ENCODE peak calls at places on chromosomes 3 and 15, in six cellular contexts. D is endodermal cell; W is PC-3; B is adrenal gland; H is neural progenitor cell; P is CD8-positive, alpha-beta memory T cell. O is an unnamed sample. For H3K9me3, the result is how much of the 10 kb centered on the place peaks cover.

GRCh38 chr3:131708216-131708615 is 205.4 kb upstream of the MRPL3 start:
- DNase-seq in P (no peak), B (no peak), D (no peak), H (no peak), W (peak), O (no peak)

GRCh38 chr3:82942041-82942440 is 1180.6 kb upstream of the GBE1 start:
- DNase-seq in B (no peak), P (no peak), W (no peak), D (no peak), H (no peak), O (no peak)

GRCh38 chr15:83747050-83747717 is 93.3 kb downstream of the ADAMTSL3 start:
- DNase-seq in D (peak), P (no peak), B (no peak), W (peak), H (peak), O (no peak)

GRCh38 chr15:66663664-66664063 is 38.4 kb upstream of the SMAD6 start:
- DNase-seq in P (no peak), B (no peak), H (no peak), W (no peak), D (no peak), O (no peak)

GRCh38 chr3:73188707-73189106 is 127.2 kb downstream of the EBLN2 start:
- DNase-seq in H (no peak), B (no peak), D (no peak), W (no peak), P (no peak), O (no peak)

GRCh38 chr3:193569119-193569518 is 14.4 kb upstream of the ATP13A4 start:
- DNase-seq in P (no peak), W (no peak), H (no peak), D (no peak), B (no peak), O (no peak)

GRCh38 chr3:191499307-191500125 is 38.6 kb downstream of the PYDC2 start:
- DNase-seq in D (peak), W (peak), P (no peak), H (peak), B (peak), O (no peak)

GRCh38 chr3:29721789-29722188 is 440.9 kb downstream of the RBMS3 start:
- DNase-seq in D (no peak), P (no peak), W (no peak), B (no peak), H (no peak), O (no peak)

GRCh38 chr3:155983834-155984474 is 113.5 kb downstream of the GMPS start:
- DNase-seq in B (no peak), H (no peak), P (no peak), W (peak), D (no peak), O (no peak)

GRCh38 chr15:36888018-36888992 is 212.0 kb downstream of the MEIS2 start:
- DNase-seq in P (no peak), H (peak), W (no peak), D (peak), B (peak), O (no peak)

GRCh38 chr3:123411340-123412040 is 37.4 kb downstream of the ADCY5 start:
- DNase-seq in W (no peak), B (no peak), D (no peak), H (no peak), P (no peak), O (no peak)

GRCh38 chr3:176927985-176928931 is 269.0 kb downstream of the TBL1XR1 start:
- DNase-seq in D (no peak), H (no peak), B (no peak), P (no peak), W (no peak), O (no peak)

GRCh38 chr3:48157215-48157840 is 30.9 kb downstream of the CDC25A start:
- DNase-seq in B (no peak), P (no peak), H (no peak), D (no peak), W (peak), O (no peak)

GRCh38 chr3:158074591-158074990 is 31.6 kb downstream of the SHOX2 start:
- DNase-seq in H (no peak), D (no peak), W (no peak), P (no peak), B (no peak), O (no peak)

GRCh38 chr3:53074366-53074696 is 28.5 kb upstream of the SFMBT1 start:
- DNase-seq in H (no peak), P (no peak), D (no peak), W (no peak), B (no peak), O (no peak)

GRCh38 chr3:50324351-50325144 is 2.0 kb upstream of the HYAL2 start:
- DNase-seq in W (peak), D (peak), P (peak), H (peak), B (peak), O (peak)

GRCh38 chr3:15347104-15347736 is 14.8 kb upstream of the SH3BP5 start:
- DNase-seq in D (no peak), H (no peak), W (no peak), B (no peak), P (no peak), O (peak)

GRCh38 chr3:128282392-128283196 is 129.3 kb downstream of the EEFSEC start:
- DNase-seq in D (peak), B (peak), H (no peak), P (no peak), W (no peak), O (no peak)

GRCh38 chr3:120420360-120420759 is 30.4 kb downstream of the FSTL1 start:
- DNase-seq in D (no peak), B (no peak), H (no peak), W (no peak), P (no peak), O (no peak)

GRCh38 chr3:50603261-50604109 is 8.1 kb downstream of the CISH start:
- DNase-seq in P (no peak), H (no peak), D (no peak), B (no peak), W (no peak), O (no peak)

GRCh38 chr3:4581040-4581439 is 87.9 kb downstream of the ITPR1 start:
- DNase-seq in P (no peak), H (no peak), W (no peak), D (no peak), B (no peak), O (no peak)

DNA sequence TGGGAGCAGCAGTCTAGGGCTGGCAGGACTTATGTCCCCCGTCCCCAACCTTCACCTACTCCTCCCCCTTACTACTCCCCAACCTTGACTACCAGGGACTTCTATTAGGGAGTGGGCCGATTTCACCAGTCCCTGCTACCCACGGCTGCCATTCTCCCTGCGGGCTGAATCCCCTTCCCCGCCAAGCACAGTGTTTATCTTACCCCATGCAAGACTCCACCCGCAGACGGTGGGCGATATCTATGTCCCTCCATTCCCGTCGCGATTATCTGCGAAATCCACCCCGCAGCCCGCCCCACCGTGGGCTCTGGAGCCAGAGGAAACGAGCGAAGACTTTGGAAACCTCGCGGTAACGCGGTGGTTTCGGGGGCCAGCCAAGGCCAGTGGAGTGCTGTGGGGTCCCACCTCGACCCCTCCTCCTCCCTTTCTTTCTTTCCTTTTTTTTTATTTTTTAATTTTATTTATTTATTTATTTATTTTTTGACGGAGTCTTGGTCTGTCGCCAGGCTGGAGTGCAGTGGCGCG is 4.7 kb downstream of the ISLR2 start:
- DNase-seq in P (no peak), D (no peak), B (no peak), W (no peak), H (no peak), O (no peak)
- H3K27ac ChIP-seq in P (no peak), D (no peak), B (no peak), W (no peak), H (no peak), O (no peak)

DNA sequence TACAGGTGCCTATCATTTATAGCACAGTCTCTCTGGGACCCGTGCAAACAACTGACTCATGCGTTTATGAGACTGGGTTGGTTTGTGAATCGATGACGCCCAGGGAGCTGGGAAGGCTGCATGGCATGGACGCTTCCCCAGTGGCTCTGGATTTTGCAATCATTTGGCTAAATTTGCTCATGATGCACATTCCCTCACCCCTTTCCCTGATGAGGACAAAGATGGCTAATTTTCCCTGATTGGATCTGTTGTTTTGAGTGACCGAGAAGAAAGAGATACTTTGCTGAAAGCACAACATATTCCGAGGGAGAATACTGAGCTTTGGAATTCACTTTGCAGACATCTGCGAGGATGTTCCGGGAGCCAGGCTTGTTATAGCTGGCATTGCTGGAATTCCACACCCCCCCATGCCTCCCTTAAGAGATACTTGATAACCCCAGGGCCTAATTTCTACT is 51.1 kb downstream of the CGNL1 start:
- DNase-seq in D (peak), H (peak), B (no peak), W (peak), P (no peak), O (no peak)
- H3K4me3 ChIP-seq in D (no peak), H (no peak), B (no peak), W (no peak), P (no peak), O (no peak)

GRCh38 chr3:136789976-136790375 is 28.9 kb upstream of the SLC35G2 start:
- DNase-seq in H (no peak), D (no peak), W (no peak), B (no peak), P (no peak), O (no peak)
- H3K9me3 ChIP-seq in H (under half), D (under half), W (under half), B (under half), P (under half), O (under half)

DNA sequence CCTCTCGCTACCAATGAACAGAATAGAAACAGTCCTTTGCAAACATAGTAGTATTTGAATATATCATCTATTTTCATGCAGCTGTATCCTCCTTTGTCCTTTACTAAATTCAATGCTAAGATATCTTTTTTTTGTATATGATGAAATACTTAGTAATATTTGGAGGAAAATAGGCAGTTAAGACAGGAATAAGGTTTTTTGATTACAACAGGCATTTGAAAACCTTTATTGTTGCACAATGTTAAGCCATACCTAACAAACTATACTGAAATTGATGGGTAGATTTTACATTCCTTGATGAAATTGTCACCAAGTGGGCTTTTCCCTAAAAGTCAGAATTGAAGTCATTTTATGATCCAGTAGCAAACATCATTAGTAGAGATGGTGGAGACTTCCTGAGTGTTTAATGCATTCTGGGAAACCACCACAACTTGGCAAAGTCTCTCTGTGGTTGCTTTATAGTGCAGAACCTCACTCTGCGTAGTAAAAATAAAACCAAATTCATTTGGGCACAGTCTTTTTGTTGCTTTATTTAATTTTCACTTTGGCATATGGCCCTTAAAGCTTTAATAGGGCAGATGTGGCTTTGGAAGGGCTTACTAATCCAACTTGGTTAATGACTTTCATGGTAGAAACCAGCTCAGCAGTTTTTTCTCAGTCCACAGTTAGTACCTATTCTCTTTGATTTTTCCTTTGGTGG is 216.1 kb downstream of the DIPK2A start:
- DNase-seq in D (no peak), B (no peak), H (no peak), P (no peak), W (peak), O (no peak)
- H3K27ac ChIP-seq in D (no peak), B (no peak), H (no peak), P (no peak), W (peak), O (no peak)

DNA sequence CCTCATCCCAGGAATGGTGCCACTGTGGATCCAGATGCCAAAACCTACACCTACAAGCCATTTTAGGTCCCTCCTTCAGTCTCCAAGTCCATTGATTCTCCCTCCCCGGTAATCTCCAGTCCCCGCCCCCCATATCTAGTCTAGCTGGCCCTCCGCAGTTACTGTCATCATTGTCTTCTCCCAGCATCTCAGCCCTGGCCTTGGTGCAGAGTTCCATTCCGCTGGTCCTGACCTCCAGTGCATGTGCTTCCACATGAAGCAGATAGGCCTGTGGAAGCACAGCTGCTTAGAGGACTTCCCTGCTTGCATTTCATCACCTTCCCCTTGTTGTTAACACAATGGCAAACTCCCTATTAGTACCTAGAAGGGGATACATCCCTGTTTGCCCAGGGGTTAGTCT is 331.8 kb downstream of the LRTM1 start:
- DNase-seq in W (no peak), P (no peak), B (no peak), H (no peak), D (no peak), O (no peak)
- H3K4me3 ChIP-seq in W (no peak), P (no peak), B (no peak), H (no peak), D (no peak), O (no peak)

GRCh38 chr15:49174902-49175301 is 4.9 kb downstream of the GALK2 start:
- DNase-seq in D (no peak), B (no peak), H (no peak), P (no peak), W (no peak), O (no peak)

GRCh38 chr15:49168026-49168425 is 2.0 kb upstream of the GALK2 start:
- DNase-seq in D (no peak), B (no peak), H (no peak), W (no peak), P (no peak), O (no peak)

GRCh38 chr15:49169880-49170597 is at the start of gene GALK2:
- DNase-seq in P (peak), W (peak), B (peak), H (peak), D (peak), O (peak)

DNA sequence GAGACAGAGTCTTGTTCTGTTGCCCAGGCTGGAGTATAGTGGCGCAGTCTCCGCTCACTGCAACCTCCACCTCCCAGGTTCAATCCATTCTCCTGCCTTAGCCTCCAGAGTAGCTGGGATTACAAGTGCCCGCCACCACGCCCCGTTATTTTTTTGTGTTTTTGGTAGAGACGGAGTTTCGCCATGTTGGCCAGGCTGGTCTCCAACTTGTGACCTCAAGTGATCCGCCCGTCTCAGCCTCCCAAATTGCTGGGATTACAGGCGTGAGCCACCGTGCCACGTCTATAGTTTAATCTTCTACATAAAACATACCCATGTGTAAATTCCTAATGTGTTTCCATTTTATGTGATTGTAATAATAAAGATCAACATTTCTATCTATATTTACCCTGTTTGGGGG is 1.7 kb downstream of the GALK2 start:
- DNase-seq in H (no peak), D (no peak), B (no peak), P (no peak), W (no peak), O (no peak)
- H3K9me3 ChIP-seq in H (under half), D (under half), B (under half), P (under half), W (under half), O (under half)

GRCh38 chr3:43286115-43286885 is at the start of gene SNRK:
- DNase-seq in P (peak), D (peak), H (peak), B (peak), W (peak), O (peak)
- H3K27ac ChIP-seq in P (peak), D (peak), H (no peak), B (peak), W (peak), O (peak)

O was measured in CD4-positive, alpha-beta memory T cell.